ENCODE peak calls at places on chromosome 1, in six cellular contexts. X is neural progenitor cell, C is PC-3, M is GM23338, D is GM23248, Y is HCT116. U is an unnamed sample. For H3K79me2, the result is how much of the 10 kb centered on the place peaks cover.

GRCh38 chr1:204075116-204075636 is 2.3 kb downstream of the SOX13 start:
- DNase-seq in D (peak), M (peak), Y (no peak), C (peak), X (peak), U (no peak)

GRCh38 chr1:182169203-182169602 is 107.7 kb upstream of the ZNF648 start:
- DNase-seq in X (no peak), D (no peak), C (no peak), Y (no peak), M (no peak), U (no peak)

GRCh38 chr1:23638786-23639241 is 52.8 kb upstream of the RPL11 start:
- DNase-seq in D (peak), Y (no peak), C (no peak), M (no peak), X (no peak), U (no peak)

GRCh38 chr1:44043176-44044070 is 12.2 kb upstream of the SLC6A9 start:
- DNase-seq in Y (no peak), D (no peak), M (no peak), C (peak), X (peak), U (no peak)

GRCh38 chr1:35773711-35774110 is 3.9 kb upstream of the CLSPN start:
- DNase-seq in D (no peak), M (no peak), X (no peak), Y (no peak), C (no peak), U (no peak)

GRCh38 chr1:45796381-45796780 is 7.0 kb upstream of the MAST2 start:
- DNase-seq in M (no peak), X (no peak), Y (no peak), D (no peak), C (no peak), U (no peak)

GRCh38 chr1:20551945-20552727 is at the start of gene FAM43B:
- DNase-seq in D (peak), X (peak), M (peak), Y (no peak), C (no peak), U (no peak)

GRCh38 chr1:182735343-182735742 is 51.0 kb upstream of the RGS8 start:
- DNase-seq in C (no peak), X (no peak), Y (no peak), M (no peak), D (no peak), U (no peak)

GRCh38 chr1:115555446-115555845 is 86.3 kb upstream of the VANGL1 start:
- DNase-seq in X (no peak), D (peak), M (no peak), Y (no peak), C (no peak), U (no peak)

GRCh38 chr1:205667909-205668643 is 12.2 kb downstream of the SLC45A3 start:
- DNase-seq in Y (no peak), X (peak), D (no peak), M (no peak), C (no peak), U (peak)

GRCh38 chr1:178004926-178005391 is 35.1 kb upstream of the SEC16B start:
- DNase-seq in C (peak), Y (peak), M (no peak), D (peak), X (no peak), U (no peak)

GRCh38 chr1:204316164-204316563 is 43.6 kb downstream of the PLEKHA6 start:
- DNase-seq in C (no peak), X (no peak), Y (no peak), M (no peak), D (no peak), U (no peak)

GRCh38 chr1:152442765-152443164 is 28.7 kb upstream of the CRNN start:
- DNase-seq in Y (no peak), D (peak), M (no peak), X (no peak), C (peak), U (no peak)

GRCh38 chr1:224433671-224434446 is 738 bp downstream of the WDR26 start:
- DNase-seq in C (no peak), X (peak), D (peak), Y (no peak), M (peak), U (peak)

GRCh38 chr1:198909973-198910372 is 271.1 kb downstream of the PTPRC start:
- DNase-seq in C (no peak), D (peak), X (no peak), M (no peak), Y (no peak), U (no peak)

GRCh38 chr1:226541631-226542622 is 6.6 kb upstream of the STUM start:
- DNase-seq in Y (no peak), D (no peak), X (no peak), C (no peak), M (no peak), U (no peak)
- H3K79me2 ChIP-seq in Y (under half), D (under half), X (under half), C (under half), M (under half), U (under half)

GRCh38 chr1:67211589-67212563 is 45.6 kb downstream of the IL23R start:
- DNase-seq in X (peak), D (peak), M (peak), Y (peak), C (peak), U (peak)
- TF ChIP-seq EZH2phosphoT487 in X (no peak), D (no peak), M (no peak), Y (no peak), C (no peak), U (no peak)

GRCh38 chr1:6873298-6874015 is 88.2 kb downstream of the CAMTA1 start:
- DNase-seq in Y (no peak), D (no peak), M (no peak), C (no peak), X (peak), U (no peak)
- H3K27ac ChIP-seq in Y (no peak), D (no peak), M (no peak), C (no peak), X (no peak), U (no peak)

GRCh38 chr1:68221001-68221970 is 11.0 kb downstream of the WLS start:
- DNase-seq in D (no peak), C (no peak), M (no peak), Y (no peak), X (no peak), U (no peak)
- H3K79me2 ChIP-seq in D (half or more), C (under half), M (under half), Y (under half), X (half or more), U (under half)

GRCh38 chr1:117585086-117585485 is 20.8 kb upstream of the TENT5C start:
- DNase-seq in M (no peak), X (no peak), D (no peak), Y (no peak), C (no peak), U (no peak)
- TF ChIP-seq EZH2phosphoT487 in M (no peak), X (no peak), D (no peak), Y (no peak), C (no peak), U (no peak)

GRCh38 chr1:41890841-41891311 is 27.8 kb downstream of the HIVEP3 start:
- DNase-seq in X (no peak), C (no peak), D (peak), Y (no peak), M (no peak), U (no peak)
- H3K27ac ChIP-seq in X (no peak), C (no peak), D (peak), Y (no peak), M (no peak), U (no peak)

GRCh38 chr1:30737357-30738039 is 14.1 kb upstream of the MATN1 start:
- DNase-seq in Y (no peak), X (no peak), M (no peak), D (no peak), C (no peak), U (no peak)
- H3K79me2 ChIP-seq in Y (under half), X (under half), M (under half), D (under half), C (under half), U (under half)

DNA sequence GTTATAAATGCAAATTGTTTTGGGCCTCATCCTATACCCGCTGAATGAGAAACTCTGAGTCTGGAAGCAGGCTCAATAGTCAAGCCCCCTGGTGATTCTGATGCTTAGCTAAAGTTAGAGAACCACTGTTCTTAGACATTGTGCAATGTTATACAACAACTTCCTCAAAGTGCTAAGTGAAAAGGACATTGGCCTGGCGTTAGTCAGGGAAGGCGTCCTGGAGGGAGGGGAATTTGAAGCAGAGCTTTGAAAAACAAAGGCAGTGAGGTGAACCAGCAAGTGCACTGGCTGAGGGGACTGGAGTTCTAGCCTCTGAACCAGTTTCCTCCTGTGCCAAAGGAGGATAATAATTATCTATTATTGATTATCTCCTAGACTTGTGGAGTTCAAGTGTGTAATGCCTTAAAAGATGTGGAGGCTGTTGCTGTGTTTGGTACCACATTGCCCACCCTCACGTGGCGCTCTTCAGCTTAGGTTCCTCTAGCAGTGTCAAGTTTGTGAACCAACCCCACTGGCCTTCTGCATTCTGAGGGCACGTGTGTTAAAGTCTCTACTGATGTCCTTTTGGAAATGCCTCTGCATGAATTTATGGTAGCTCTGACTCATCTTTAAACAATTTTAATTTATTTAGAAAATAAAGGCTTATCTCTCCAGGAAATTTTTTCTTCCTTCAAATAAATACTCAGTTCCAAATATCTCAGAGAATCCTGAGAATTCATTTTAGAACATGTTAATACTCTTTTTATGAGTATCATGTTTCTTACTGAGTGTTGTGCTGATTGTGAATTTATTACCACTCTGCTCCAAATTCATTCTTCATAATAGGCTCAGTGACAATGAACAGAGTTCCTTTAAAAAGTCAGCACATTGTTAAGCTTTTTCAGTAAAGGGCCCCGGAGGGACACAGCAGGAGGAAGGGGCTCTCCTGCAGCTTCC is 5.3 kb downstream of the CD1D start:
- DNase-seq in C (no peak), D (no peak), X (no peak), M (peak), Y (no peak), U (no peak)
- TF ChIP-seq EZH2phosphoT487 in C (no peak), D (no peak), X (no peak), M (no peak), Y (no peak), U (no peak)

GRCh38 chr1:41849211-41849759 is 69.4 kb downstream of the HIVEP3 start:
- DNase-seq in C (no peak), M (no peak), D (no peak), Y (no peak), X (no peak), U (no peak)
- H3K27ac ChIP-seq in C (no peak), M (no peak), D (no peak), Y (no peak), X (no peak), U (no peak)

U was measured in OCI-LY7.